ENCODE peak calls at places on chromosome 22, in eight cellular contexts. One of them, this sample, is unnamed.

GRCh38 chr22:39518996-39519680 is 1.2 kb upstream of the ATF4 start:
- DNase-seq in body of pancreas: no peak
- DNase-seq in B cell: no peak
- DNase-seq in fibroblast of gingiva: no peak
- DNase-seq in occipital lobe: no peak
- DNase-seq in GM18507: no peak
- DNase-seq in foreskin fibroblast: no peak
- DNase-seq in aorta: no peak
- DNase-seq in this sample: no peak

GRCh38 chr22:50696251-50696798 is 23.7 kb downstream of the SHANK3 start:
- DNase-seq in GM18507: no peak
- DNase-seq in fibroblast of gingiva: no peak
- DNase-seq in occipital lobe: no peak
- DNase-seq in foreskin fibroblast: no peak
- DNase-seq in aorta: no peak
- DNase-seq in body of pancreas: no peak
- DNase-seq in B cell: no peak
- DNase-seq in this sample: no peak

GRCh38 chr22:40746428-40747220 is 67.3 kb downstream of the MCHR1 start:
- DNase-seq in body of pancreas: no peak
- DNase-seq in occipital lobe: no peak
- DNase-seq in fibroblast of gingiva: no peak
- DNase-seq in aorta: no peak
- DNase-seq in GM18507: no peak
- DNase-seq in B cell: no peak
- DNase-seq in foreskin fibroblast: peak; percentile 20
- DNase-seq in this sample: no peak

GRCh38 chr22:20315337-20316216 is 4.3 kb downstream of the DGCR6L start:
- DNase-seq in B cell: no peak
- DNase-seq in occipital lobe: no peak
- DNase-seq in foreskin fibroblast: no peak
- DNase-seq in aorta: no peak
- DNase-seq in body of pancreas: no peak
- DNase-seq in GM18507: no peak
- DNase-seq in fibroblast of gingiva: no peak
- DNase-seq in this sample: no peak

GRCh38 chr22:47517062-47517461 is 754.6 kb downstream of the TBC1D22A start:
- DNase-seq in GM18507: no peak
- DNase-seq in body of pancreas: no peak
- DNase-seq in occipital lobe: no peak
- DNase-seq in fibroblast of gingiva: no peak
- DNase-seq in foreskin fibroblast: no peak
- DNase-seq in B cell: no peak
- DNase-seq in aorta: no peak
- DNase-seq in this sample: no peak

GRCh38 chr22:49368976-49369725 is 458.5 kb downstream of the BRD1 start:
- DNase-seq in aorta: no peak
- DNase-seq in body of pancreas: no peak
- DNase-seq in foreskin fibroblast: no peak
- DNase-seq in B cell: no peak
- DNase-seq in GM18507: no peak
- DNase-seq in fibroblast of gingiva: no peak
- DNase-seq in occipital lobe: no peak
- DNase-seq in this sample: no peak

GRCh38 chr22:36328635-36329216 is 59.0 kb downstream of the MYH9 start:
- DNase-seq in B cell: peak; percentile 89
- DNase-seq in occipital lobe: peak; percentile 38
- DNase-seq in foreskin fibroblast: peak; percentile 86
- DNase-seq in body of pancreas: peak; percentile 77
- DNase-seq in aorta: peak; percentile 87
- DNase-seq in fibroblast of gingiva: peak; percentile 46
- DNase-seq in GM18507: peak; percentile 29
- DNase-seq in this sample: peak; percentile 62

GRCh38 chr22:45240137-45240809 is 421 bp downstream of the KIAA0930 start:
- DNase-seq in occipital lobe: no peak
- DNase-seq in B cell: no peak
- DNase-seq in foreskin fibroblast: peak; percentile 60
- DNase-seq in aorta: no peak
- DNase-seq in GM18507: no peak
- DNase-seq in fibroblast of gingiva: no peak
- DNase-seq in body of pancreas: no peak
- DNase-seq in this sample: no peak

GRCh38 chr22:44930711-44931035 is 79.1 kb downstream of the PHF21B start:
- DNase-seq in B cell: no peak
- DNase-seq in body of pancreas: no peak
- DNase-seq in occipital lobe: no peak
- DNase-seq in GM18507: no peak
- DNase-seq in foreskin fibroblast: no peak
- DNase-seq in aorta: no peak
- DNase-seq in fibroblast of gingiva: no peak
- DNase-seq in this sample: no peak

GRCh38 chr22:32556150-32556549 is 81.5 kb downstream of the FBXO7 start:
- DNase-seq in fibroblast of gingiva: no peak
- DNase-seq in foreskin fibroblast: no peak
- DNase-seq in occipital lobe: no peak
- DNase-seq in B cell: no peak
- DNase-seq in aorta: no peak
- DNase-seq in GM18507: no peak
- DNase-seq in body of pancreas: no peak
- DNase-seq in this sample: no peak

GRCh38 chr22:46085831-46086576 is 64.3 kb upstream of the PPARA start:
- DNase-seq in body of pancreas: no peak
- DNase-seq in foreskin fibroblast: peak; percentile 88
- DNase-seq in aorta: peak; percentile 83
- DNase-seq in B cell: no peak
- DNase-seq in fibroblast of gingiva: peak; percentile 97
- DNase-seq in GM18507: no peak
- DNase-seq in occipital lobe: no peak
- DNase-seq in this sample: no peak

GRCh38 chr22:19882446-19883381 is 28.0 kb upstream of the GNB1L start:
- DNase-seq in fibroblast of gingiva: no peak
- DNase-seq in foreskin fibroblast: no peak
- DNase-seq in occipital lobe: no peak
- DNase-seq in body of pancreas: no peak
- DNase-seq in B cell: no peak
- DNase-seq in GM18507: no peak
- DNase-seq in aorta: peak; percentile 40
- DNase-seq in this sample: no peak

GRCh38 chr22:19710020-19710768 is 4.1 kb upstream of the SEPTIN5 start:
- DNase-seq in foreskin fibroblast: no peak
- DNase-seq in body of pancreas: no peak
- DNase-seq in aorta: peak; percentile 30
- DNase-seq in occipital lobe: no peak
- DNase-seq in GM18507: no peak
- DNase-seq in fibroblast of gingiva: no peak
- DNase-seq in B cell: no peak
- DNase-seq in this sample: no peak

GRCh38 chr22:27474112-27474571 is 327.4 kb downstream of the MN1 start:
- DNase-seq in aorta: no peak
- DNase-seq in occipital lobe: no peak
- DNase-seq in GM18507: no peak
- DNase-seq in foreskin fibroblast: no peak
- DNase-seq in body of pancreas: no peak
- DNase-seq in fibroblast of gingiva: no peak
- DNase-seq in B cell: no peak
- DNase-seq in this sample: no peak

GRCh38 chr22:27419473-27419872 is 382.1 kb downstream of the MN1 start:
- DNase-seq in fibroblast of gingiva: no peak
- DNase-seq in foreskin fibroblast: peak; percentile 39
- DNase-seq in B cell: no peak
- DNase-seq in aorta: no peak
- DNase-seq in body of pancreas: no peak
- DNase-seq in GM18507: no peak
- DNase-seq in occipital lobe: no peak
- DNase-seq in this sample: no peak

GRCh38 chr22:46490538-46490937 is 46.9 kb downstream of the CELSR1 start:
- DNase-seq in B cell: no peak
- DNase-seq in GM18507: no peak
- DNase-seq in body of pancreas: no peak
- DNase-seq in occipital lobe: no peak
- DNase-seq in aorta: no peak
- DNase-seq in fibroblast of gingiva: no peak
- DNase-seq in foreskin fibroblast: no peak
- DNase-seq in this sample: no peak

GRCh38 chr22:39384750-39385480 is 14.7 kb upstream of the TAB1 start:
- DNase-seq in body of pancreas: no peak
- DNase-seq in GM18507: no peak
- DNase-seq in B cell: no peak
- DNase-seq in foreskin fibroblast: peak; percentile 62
- DNase-seq in fibroblast of gingiva: no peak
- DNase-seq in aorta: no peak
- DNase-seq in occipital lobe: no peak
- DNase-seq in this sample: no peak

GRCh38 chr22:48091656-48092223 is 1329.3 kb downstream of the TBC1D22A start:
- DNase-seq in foreskin fibroblast: no peak
- DNase-seq in occipital lobe: no peak
- DNase-seq in B cell: no peak
- DNase-seq in GM18507: no peak
- DNase-seq in fibroblast of gingiva: no peak
- DNase-seq in body of pancreas: no peak
- DNase-seq in aorta: no peak
- DNase-seq in this sample: no peak

GRCh38 chr22:42300286-42301071 is 30.0 kb upstream of the TCF20 start:
- DNase-seq in fibroblast of gingiva: no peak
- DNase-seq in GM18507: peak; percentile 44
- DNase-seq in body of pancreas: no peak
- DNase-seq in occipital lobe: no peak
- DNase-seq in foreskin fibroblast: no peak
- DNase-seq in aorta: no peak
- DNase-seq in B cell: peak; percentile 75
- DNase-seq in this sample: peak; percentile 84

GRCh38 chr22:35446365-35446764 is 46.4 kb downstream of the MCM5 start:
- DNase-seq in occipital lobe: peak; percentile 37
- DNase-seq in GM18507: no peak
- DNase-seq in foreskin fibroblast: peak; percentile 79
- DNase-seq in body of pancreas: no peak
- DNase-seq in aorta: no peak
- DNase-seq in B cell: no peak
- DNase-seq in fibroblast of gingiva: peak; percentile 26
- DNase-seq in this sample: no peak

GRCh38 chr22:50206599-50206998 is 5.8 kb downstream of the SELENOO start:
- DNase-seq in aorta: peak; percentile 66
- DNase-seq in B cell: no peak
- DNase-seq in fibroblast of gingiva: peak; percentile 76
- DNase-seq in foreskin fibroblast: peak; percentile 79
- DNase-seq in occipital lobe: no peak
- DNase-seq in body of pancreas: no peak
- DNase-seq in GM18507: no peak
- DNase-seq in this sample: no peak

GRCh38 chr22:45576273-45576625 is 73.6 kb downstream of the FBLN1 start:
- DNase-seq in GM18507: no peak
- DNase-seq in body of pancreas: no peak
- DNase-seq in occipital lobe: no peak
- DNase-seq in fibroblast of gingiva: no peak
- DNase-seq in foreskin fibroblast: no peak
- DNase-seq in B cell: no peak
- DNase-seq in aorta: peak; percentile 29
- DNase-seq in this sample: no peak

GRCh38 chr22:41341990-41342389 is 39.8 kb upstream of the TEF start:
- DNase-seq in body of pancreas: no peak
- DNase-seq in B cell: no peak
- DNase-seq in aorta: no peak
- DNase-seq in fibroblast of gingiva: no peak
- DNase-seq in GM18507: peak; percentile 15
- DNase-seq in occipital lobe: no peak
- DNase-seq in foreskin fibroblast: no peak
- DNase-seq in this sample: peak; percentile 76

GRCh38 chr22:47094861-47095330 is 332.4 kb downstream of the TBC1D22A start:
- DNase-seq in fibroblast of gingiva: no peak
- DNase-seq in B cell: no peak
- DNase-seq in body of pancreas: no peak
- DNase-seq in GM18507: no peak
- DNase-seq in aorta: no peak
- DNase-seq in foreskin fibroblast: peak; percentile 36
- DNase-seq in occipital lobe: no peak
- DNase-seq in this sample: no peak

GRCh38 chr22:47921906-47922305 is 1159.5 kb downstream of the TBC1D22A start:
- DNase-seq in GM18507: no peak
- DNase-seq in fibroblast of gingiva: no peak
- DNase-seq in occipital lobe: no peak
- DNase-seq in foreskin fibroblast: no peak
- DNase-seq in aorta: no peak
- DNase-seq in body of pancreas: no peak
- DNase-seq in B cell: no peak
- DNase-seq in this sample: no peak

GRCh38 chr22:32444068-32444467 is 20.2 kb downstream of the BPIFC start:
- DNase-seq in body of pancreas: no peak
- DNase-seq in aorta: no peak
- DNase-seq in fibroblast of gingiva: no peak
- DNase-seq in foreskin fibroblast: peak; percentile 10
- DNase-seq in B cell: no peak
- DNase-seq in occipital lobe: no peak
- DNase-seq in GM18507: peak; percentile 1
- DNase-seq in this sample: peak; percentile 27

GRCh38 chr22:24176630-24177029 is 4.7 kb upstream of the SUSD2 start:
- DNase-seq in B cell: no peak
- DNase-seq in fibroblast of gingiva: peak; percentile 33
- DNase-seq in foreskin fibroblast: no peak
- DNase-seq in body of pancreas: no peak
- DNase-seq in occipital lobe: no peak
- DNase-seq in aorta: peak; percentile 87
- DNase-seq in GM18507: no peak
- DNase-seq in this sample: no peak

GRCh38 chr22:29385305-29385704 is 3.1 kb downstream of the AP1B1 start:
- DNase-seq in B cell: no peak
- DNase-seq in GM18507: no peak
- DNase-seq in foreskin fibroblast: no peak
- DNase-seq in occipital lobe: no peak
- DNase-seq in aorta: no peak
- DNase-seq in body of pancreas: no peak
- DNase-seq in fibroblast of gingiva: no peak
- DNase-seq in this sample: no peak

GRCh38 chr22:19734163-19734562 is 10.8 kb downstream of the GP1BB start:
- DNase-seq in foreskin fibroblast: no peak
- DNase-seq in GM18507: no peak
- DNase-seq in body of pancreas: no peak
- DNase-seq in occipital lobe: no peak
- DNase-seq in B cell: no peak
- DNase-seq in aorta: no peak
- DNase-seq in fibroblast of gingiva: no peak
- DNase-seq in this sample: no peak

GRCh38 chr22:27226666-27227065 is 569.3 kb downstream of the MIAT start:
- DNase-seq in occipital lobe: no peak
- DNase-seq in foreskin fibroblast: no peak
- DNase-seq in fibroblast of gingiva: no peak
- DNase-seq in GM18507: no peak
- DNase-seq in body of pancreas: no peak
- DNase-seq in B cell: no peak
- DNase-seq in aorta: no peak
- DNase-seq in this sample: no peak

GRCh38 chr22:19527861-19528417 is 3.7 kb upstream of the CLDN5 start:
- DNase-seq in body of pancreas: no peak
- DNase-seq in aorta: no peak
- DNase-seq in GM18507: no peak
- DNase-seq in occipital lobe: no peak
- DNase-seq in foreskin fibroblast: peak; percentile 32
- DNase-seq in B cell: no peak
- DNase-seq in fibroblast of gingiva: no peak
- DNase-seq in this sample: no peak

GRCh38 chr22:28075260-28075981 is 156.4 kb upstream of the PITPNB start:
- DNase-seq in aorta: peak; percentile 58
- DNase-seq in foreskin fibroblast: peak; percentile 92
- DNase-seq in B cell: no peak
- DNase-seq in GM18507: no peak
- DNase-seq in occipital lobe: peak; percentile 26
- DNase-seq in body of pancreas: peak; percentile 82
- DNase-seq in fibroblast of gingiva: peak; percentile 80
- DNase-seq in this sample: no peak

GRCh38 chr22:17243524-17243923 is 24.3 kb upstream of the ADA2 start:
- DNase-seq in foreskin fibroblast: no peak
- DNase-seq in aorta: peak; percentile 62
- DNase-seq in occipital lobe: no peak
- DNase-seq in body of pancreas: peak; percentile 57
- DNase-seq in GM18507: no peak
- DNase-seq in fibroblast of gingiva: no peak
- DNase-seq in B cell: peak; percentile 70
- DNase-seq in this sample: peak; percentile 69

GRCh38 chr22:19678949-19679348 is 35.4 kb upstream of the SEPTIN5 start:
- DNase-seq in GM18507: no peak
- DNase-seq in aorta: no peak
- DNase-seq in fibroblast of gingiva: no peak
- DNase-seq in B cell: no peak
- DNase-seq in occipital lobe: no peak
- DNase-seq in body of pancreas: no peak
- DNase-seq in foreskin fibroblast: no peak
- DNase-seq in this sample: no peak